ENCODE peak calls at places on chromosomes 5 and 9, in six cellular contexts. G is neural progenitor cell, P is heart left ventricle, H is right cardiac atrium, W is cardiac muscle cell, B is tibial artery. U is an unnamed sample. For H3K4me1 and H3K27me3, the result is how much of the 10 kb centered on the place peaks cover.

GRCh38 chr5:151483176-151483575 is 35.8 kb downstream of the SLC36A1 start:
- DNase-seq in W (no peak), H (no peak), B (peak), P (no peak), G (peak), U (no peak)

GRCh38 chr9:89792189-89793123 is 187.6 kb downstream of the GADD45G start:
- DNase-seq in W (no peak), B (no peak), P (peak), G (no peak), H (no peak), U (no peak)

GRCh38 chr9:123121457-123121856 is 88.0 kb downstream of the GPR21 start:
- DNase-seq in P (no peak), W (no peak), G (no peak), B (no peak), H (no peak), U (no peak)

GRCh38 chr9:17742065-17742464 is 163.2 kb downstream of the SH3GL2 start:
- DNase-seq in P (no peak), W (no peak), H (no peak), B (no peak), G (peak), U (no peak)

GRCh38 chr5:16616536-16617271 is at the start of gene RETREG1:
- DNase-seq in G (peak), P (peak), H (peak), W (peak), B (peak), U (peak)

GRCh38 chr5:68348447-68349222 is 133.1 kb downstream of the PIK3R1 start:
- DNase-seq in G (no peak), W (no peak), H (peak), B (no peak), P (no peak), U (no peak)

GRCh38 chr9:128143409-128144238 is 5.6 kb upstream of the LCN2 start:
- DNase-seq in H (no peak), G (no peak), P (peak), B (no peak), W (no peak), U (no peak)

GRCh38 chr9:129834489-129835127 is 467 bp downstream of the C9orf78 start:
- DNase-seq in H (peak), W (no peak), P (no peak), G (peak), B (no peak), U (peak)

GRCh38 chr9:29044959-29045358 is 1471.7 kb upstream of the C9orf72 start:
- DNase-seq in P (no peak), W (no peak), B (no peak), H (no peak), G (no peak), U (no peak)

GRCh38 chr5:65825388-65826328 is 100.7 kb upstream of the ERBIN start:
- DNase-seq in G (no peak), W (no peak), B (no peak), P (no peak), H (no peak), U (no peak)

GRCh38 chr9:121853617-121854395 is 202.4 kb downstream of the DAB2IP start:
- DNase-seq in W (no peak), B (no peak), H (peak), P (peak), G (no peak), U (no peak)

GRCh38 chr9:69946800-69947437 is 96.7 kb upstream of the MAMDC2 start:
- DNase-seq in P (no peak), B (no peak), G (no peak), W (no peak), H (no peak), U (no peak)

GRCh38 chr5:179796877-179797608 is 3.3 kb downstream of the LTC4S start:
- DNase-seq in B (no peak), H (peak), P (peak), W (no peak), G (no peak), U (no peak)

GRCh38 chr5:75037106-75037505 is 15.3 kb downstream of the GCNT4 start:
- DNase-seq in P (no peak), B (no peak), G (no peak), H (no peak), W (no peak), U (no peak)

DNA sequence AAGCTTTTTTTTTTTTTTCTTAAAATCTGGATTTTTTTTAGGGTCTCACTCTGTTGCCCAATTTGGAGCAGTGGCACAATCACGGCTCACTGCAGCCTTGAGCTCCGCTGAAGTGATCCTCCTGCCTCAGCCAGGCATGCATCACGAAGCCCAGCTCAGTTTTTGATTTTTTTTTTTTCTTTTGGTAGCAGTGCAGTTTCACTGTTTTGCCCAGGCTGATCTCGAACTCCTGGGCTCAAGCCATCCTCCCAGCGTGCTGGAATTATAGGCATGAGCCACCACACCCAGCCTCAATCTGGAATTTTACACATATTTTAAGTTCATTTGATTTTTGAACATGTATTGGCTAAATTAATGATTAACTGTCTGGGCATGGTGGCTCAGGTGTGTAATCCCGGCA is 36.3 kb downstream of the TRIO start:
- DNase-seq in P (no peak), W (no peak), H (no peak), B (no peak), G (no peak), U (no peak)
- H3K4me1 ChIP-seq in P (under half), W (under half), H (under half), B (under half), G (under half), U (under half)

DNA sequence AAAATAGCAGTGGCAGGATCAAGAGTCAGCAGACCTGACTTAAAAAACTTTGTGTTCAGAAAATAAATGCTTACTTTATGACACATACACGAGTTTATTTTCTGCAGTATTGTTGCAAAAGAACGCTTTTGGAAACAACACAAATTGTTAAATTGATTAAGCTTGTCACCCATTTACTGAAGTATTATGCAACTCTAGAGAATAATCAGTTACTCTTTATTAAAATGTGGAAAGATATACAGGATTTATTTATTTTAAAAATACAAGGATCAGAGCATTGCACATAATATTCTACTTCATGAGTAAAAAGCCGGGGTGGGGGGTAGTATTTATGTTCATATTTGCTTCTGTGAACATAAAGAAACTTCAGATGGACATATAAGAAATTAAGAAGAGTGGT is 20.0 kb downstream of the FYB1 start:
- DNase-seq in W (no peak), G (no peak), B (no peak), P (no peak), H (no peak), U (no peak)
- H3K4me3 ChIP-seq in W (no peak), G (no peak), B (no peak), P (no peak), H (no peak), U (peak)

GRCh38 chr5:77629553-77630245 is 8.8 kb downstream of the OTP start:
- DNase-seq in W (no peak), B (no peak), H (peak), P (no peak), G (peak), U (no peak)

GRCh38 chr5:77628840-77629552 is 9.5 kb downstream of the OTP start:
- DNase-seq in G (peak), W (no peak), B (no peak), P (no peak), H (no peak), U (no peak)

GRCh38 chr5:77631166-77631582 is 7.3 kb downstream of the OTP start:
- DNase-seq in H (no peak), B (no peak), G (no peak), W (no peak), P (no peak), U (no peak)

GRCh38 chr5:77630246-77631165 is 8.0 kb downstream of the OTP start:
- DNase-seq in P (peak), G (peak), W (peak), B (no peak), H (peak), U (no peak)

DNA sequence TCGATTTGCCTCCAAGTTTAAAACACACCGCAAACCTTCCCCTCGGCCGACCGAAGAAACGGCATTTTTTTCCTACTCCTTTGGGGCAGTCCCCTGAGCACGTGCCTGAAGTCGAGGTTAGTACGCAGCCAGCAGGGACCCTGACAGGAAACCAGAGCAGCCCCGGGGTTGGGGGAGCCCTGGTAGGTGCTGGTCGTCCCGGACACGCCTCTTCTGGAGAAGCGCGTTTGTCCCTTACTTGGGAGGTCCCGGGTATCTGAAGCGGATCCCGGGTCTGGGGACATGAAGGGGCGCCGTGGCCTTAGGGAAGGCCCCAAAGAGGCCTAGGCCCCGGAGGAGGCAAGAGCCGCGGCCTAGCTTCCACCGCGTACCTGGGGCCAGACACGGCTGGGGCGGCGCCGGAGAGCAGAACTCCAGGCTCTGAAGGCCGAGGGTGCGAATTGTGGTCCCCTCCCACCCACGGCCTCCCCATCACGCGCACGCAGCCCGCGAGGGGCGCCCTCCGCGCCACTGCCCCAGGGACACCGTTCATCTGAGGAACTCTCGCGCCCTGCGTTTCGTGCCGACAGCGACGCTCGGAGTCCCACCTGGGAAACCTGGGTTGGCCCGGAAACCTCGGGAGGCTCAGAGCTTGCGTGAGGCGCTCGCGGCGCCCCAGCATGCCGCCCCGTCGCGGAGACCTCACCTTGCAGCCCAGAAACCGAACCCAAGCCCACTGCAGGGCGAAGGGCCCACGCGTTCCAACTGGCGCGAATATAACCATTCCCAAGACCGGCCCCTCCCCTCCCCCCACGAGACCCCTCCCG is 10.4 kb downstream of the OTP start:
- DNase-seq in G (peak), H (peak), B (no peak), P (no peak), W (no peak), U (no peak)
- H3K27me3 ChIP-seq in G (half or more), H (under half), B (half or more), P (half or more), W (half or more), U (under half)

GRCh38 chr5:111582962-111583669 is 70.8 kb upstream of the STARD4 start:
- DNase-seq in G (no peak), P (no peak), W (peak), B (no peak), H (no peak), U (no peak)
- H3K4me1 ChIP-seq in G (under half), P (under half), W (under half), B (under half), H (under half), U (under half)

GRCh38 chr9:99184427-99185327 is 37.1 kb downstream of the ALG2 start:
- DNase-seq in P (peak), W (peak), G (peak), H (peak), B (peak), U (peak)
- H3K4me3 ChIP-seq in P (peak), W (no peak), G (no peak), H (no peak), B (peak), U (no peak)

DNA sequence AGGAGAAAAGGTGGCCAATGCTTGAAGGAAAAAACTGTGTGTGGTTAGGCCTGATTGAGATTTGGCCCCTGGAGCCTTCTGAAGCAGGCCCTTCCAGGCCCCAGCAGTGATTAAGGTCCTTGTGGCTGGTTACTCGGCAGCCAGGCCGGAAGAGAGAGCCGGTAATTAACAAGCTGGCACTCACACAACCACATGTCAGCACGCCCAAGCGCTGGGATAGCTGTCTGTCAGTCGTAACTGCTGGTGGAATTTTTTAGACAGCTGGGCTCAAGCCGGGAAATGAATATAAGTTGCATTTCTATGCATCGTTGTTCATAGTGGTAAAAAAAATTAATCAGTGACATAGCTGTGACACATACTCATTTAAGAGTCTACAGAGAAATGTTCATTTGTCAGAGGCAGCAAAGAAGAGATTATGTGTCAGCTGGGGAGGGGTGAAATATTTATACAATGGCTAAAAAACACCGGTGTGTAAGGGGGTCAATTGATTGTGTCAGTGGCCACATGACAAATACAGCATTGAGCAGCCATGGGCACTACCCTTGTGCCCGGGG is 13.7 kb upstream of the ARAP3 start:
- DNase-seq in B (no peak), W (peak), H (peak), P (no peak), G (no peak), U (no peak)
- H3K27me3 ChIP-seq in B (half or more), W (half or more), H (under half), P (under half), G (under half), U (under half)

DNA sequence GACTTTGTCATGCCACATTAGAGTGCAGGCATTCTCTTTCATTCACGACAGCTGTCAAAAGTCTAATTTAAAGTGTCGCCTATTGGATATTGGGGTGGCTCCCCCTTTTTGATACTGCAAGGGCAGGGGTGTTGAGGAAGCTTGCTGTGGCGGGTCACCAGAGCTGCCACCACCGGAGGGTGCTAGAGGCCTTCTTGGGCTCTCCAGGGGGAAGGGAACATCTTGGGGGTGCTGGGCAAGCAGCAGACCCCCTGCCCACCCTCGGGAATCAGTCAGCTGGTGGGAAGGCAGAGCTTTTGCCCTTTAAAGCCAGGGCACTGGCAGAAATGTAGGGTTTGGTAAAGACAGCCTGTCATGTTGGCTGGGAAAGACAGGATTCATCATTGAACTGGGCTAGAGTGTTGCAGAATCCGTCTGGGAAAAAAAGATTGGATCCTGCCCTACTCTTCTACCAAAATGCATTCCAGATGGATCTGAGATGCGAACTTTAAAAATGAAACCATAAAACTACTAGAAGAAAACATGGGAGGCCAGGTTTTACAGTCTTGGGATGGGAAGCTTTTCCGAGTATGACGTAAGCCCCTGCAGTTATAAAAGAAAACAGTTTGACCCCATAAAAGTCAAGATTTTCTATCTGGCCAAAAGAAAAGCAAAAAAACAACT is 22.3 kb downstream of the COL5A1 start:
- DNase-seq in G (no peak), H (no peak), P (peak), B (no peak), W (no peak), U (no peak)
- H3K4me1 ChIP-seq in G (under half), H (under half), P (under half), B (under half), W (under half), U (under half)

DNA sequence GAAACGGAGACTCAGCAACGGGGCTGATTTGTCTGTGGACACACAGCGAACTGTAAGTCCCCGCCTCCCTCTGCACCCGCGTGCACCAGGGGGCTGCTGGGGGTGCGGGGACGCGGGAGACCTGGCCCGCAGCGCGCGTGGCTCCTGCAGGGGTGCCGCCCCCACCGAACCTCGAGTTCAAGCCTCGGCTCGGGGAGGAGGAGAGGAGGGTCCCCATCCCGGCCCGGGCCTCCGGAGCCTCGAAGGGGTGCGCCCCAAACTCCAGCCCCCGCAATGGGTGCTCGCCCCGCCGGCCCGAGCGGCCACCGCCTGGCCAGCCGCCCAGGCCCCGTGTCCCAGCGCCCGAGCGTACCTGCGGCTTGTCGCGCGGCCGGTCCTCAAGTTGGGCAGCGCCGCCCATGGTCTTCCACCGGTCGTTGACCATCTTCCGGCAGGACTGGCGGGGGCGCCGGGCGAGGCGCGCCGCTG is 829 bp downstream of the FIBCD1 start:
- DNase-seq in G (no peak), W (no peak), H (no peak), P (no peak), B (no peak), U (no peak)
- H3K4me3 ChIP-seq in G (peak), W (peak), H (peak), P (peak), B (peak), U (no peak)

DNA sequence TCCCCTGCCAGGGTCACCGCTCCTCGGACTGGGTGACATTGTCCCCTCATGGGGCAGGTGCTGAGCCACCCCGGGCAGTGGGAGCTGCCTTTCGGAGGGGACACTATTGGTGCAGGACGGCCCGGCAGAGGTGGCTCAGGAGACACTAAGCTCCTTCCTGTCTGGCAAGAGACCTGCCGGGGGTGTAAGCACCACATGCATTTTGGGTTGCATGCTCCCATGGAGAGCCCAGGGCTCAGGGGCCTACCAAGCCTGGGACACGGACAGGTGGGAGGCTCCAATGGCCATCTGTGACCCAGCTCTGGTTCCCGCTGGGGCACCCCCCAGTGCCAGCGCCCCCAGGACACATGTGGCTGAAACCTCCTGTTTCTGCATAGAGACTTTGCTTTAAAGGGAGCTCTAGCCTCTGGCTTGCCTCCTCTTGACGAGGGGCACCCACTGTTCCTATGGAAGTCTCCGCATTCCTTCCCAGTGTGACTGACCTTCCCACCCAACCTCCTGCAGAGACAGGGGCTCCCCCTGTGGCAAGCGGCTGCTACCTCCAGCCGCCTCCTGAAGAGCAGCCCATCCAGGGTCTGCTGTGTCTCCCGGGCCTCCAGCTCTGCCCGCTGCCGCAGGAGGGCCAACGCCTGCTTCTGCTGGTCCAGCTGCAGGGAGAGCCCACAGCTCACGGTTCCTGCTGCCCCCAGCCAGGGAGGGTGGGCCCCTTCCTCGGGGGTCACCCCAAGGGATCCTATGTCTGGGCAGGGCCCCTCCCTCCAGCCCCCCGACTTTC is 28.1 kb downstream of the CCDC187 start:
- DNase-seq in H (no peak), P (no peak), W (peak), B (no peak), G (peak), U (no peak)
- H3K27me3 ChIP-seq in H (under half), P (under half), W (under half), B (half or more), G (under half), U (under half)

U was measured in CD4-positive, alpha-beta memory T cell.